ENCODE peak calls at places on chromosomes 2 and 18, in five cellular contexts. G is A549, J is foreskin keratinocyte, D is IMR-90, A is H9. Y is an unnamed sample.

GRCh38 chr2:72940786-72941185 is 23.5 kb downstream of the EMX1 start:
- DNase-seq in G (no peak), J (no peak), D (peak), A (no peak), Y (no peak)

GRCh38 chr18:43870626-43871025 is 593.3 kb upstream of the SYT4 start:
- DNase-seq in G (no peak), J (no peak), D (no peak), A (no peak), Y (no peak)

GRCh38 chr18:22493940-22494339 is 76.2 kb upstream of the CTAGE1 start:
- DNase-seq in G (no peak), J (no peak), D (peak), A (no peak), Y (no peak)

GRCh38 chr18:3012306-3012919 is 531 bp downstream of the LPIN2 start:
- DNase-seq in G (peak), J (no peak), D (peak), A (peak), Y (no peak)

GRCh38 chr2:229071292-229071976 is 199.7 kb downstream of the PID1 start:
- DNase-seq in G (no peak), J (no peak), D (no peak), A (no peak), Y (no peak)

GRCh38 chr2:8438996-8439395 is 242.9 kb upstream of the ID2 start:
- DNase-seq in G (no peak), J (no peak), D (no peak), A (no peak), Y (no peak)

GRCh38 chr2:235480614-235481013 is 13.2 kb upstream of the AGAP1 start:
- DNase-seq in G (no peak), J (no peak), D (no peak), A (no peak), Y (no peak)

GRCh38 chr2:172282944-172283343 is 144.4 kb upstream of the ITGA6 start:
- DNase-seq in G (no peak), J (peak), D (peak), A (no peak), Y (no peak)

GRCh38 chr2:149219853-149220252 is 110.5 kb upstream of the LYPD6 start:
- DNase-seq in G (no peak), J (peak), D (no peak), A (no peak), Y (no peak)

GRCh38 chr2:162185833-162186232 is 33.8 kb upstream of the GCG start:
- DNase-seq in G (no peak), J (no peak), D (no peak), A (no peak), Y (no peak)

GRCh38 chr2:113233593-113234550 is 44.8 kb downstream of the PAX8 start:
- DNase-seq in G (peak), J (peak), D (peak), A (no peak), Y (no peak)
- TF ChIP-seq CTCF in G (no peak), J (peak), D (peak), A (no peak), Y (no peak)

GRCh38 chr2:219296142-219296541 is 13.1 kb downstream of the PTPRN start:
- DNase-seq in G (no peak), J (no peak), D (no peak), A (no peak), Y (no peak)

GRCh38 chr2:219298759-219299371 is 10.3 kb downstream of the PTPRN start:
- DNase-seq in G (peak), J (peak), D (peak), A (peak), Y (peak)

GRCh38 chr2:219299372-219299760 is 9.8 kb downstream of the PTPRN start:
- DNase-seq in G (no peak), J (no peak), D (no peak), A (no peak), Y (no peak)

GRCh38 chr2:219296631-219297391 is 12.4 kb downstream of the PTPRN start:
- DNase-seq in G (no peak), J (no peak), D (no peak), A (no peak), Y (no peak)

DNA sequence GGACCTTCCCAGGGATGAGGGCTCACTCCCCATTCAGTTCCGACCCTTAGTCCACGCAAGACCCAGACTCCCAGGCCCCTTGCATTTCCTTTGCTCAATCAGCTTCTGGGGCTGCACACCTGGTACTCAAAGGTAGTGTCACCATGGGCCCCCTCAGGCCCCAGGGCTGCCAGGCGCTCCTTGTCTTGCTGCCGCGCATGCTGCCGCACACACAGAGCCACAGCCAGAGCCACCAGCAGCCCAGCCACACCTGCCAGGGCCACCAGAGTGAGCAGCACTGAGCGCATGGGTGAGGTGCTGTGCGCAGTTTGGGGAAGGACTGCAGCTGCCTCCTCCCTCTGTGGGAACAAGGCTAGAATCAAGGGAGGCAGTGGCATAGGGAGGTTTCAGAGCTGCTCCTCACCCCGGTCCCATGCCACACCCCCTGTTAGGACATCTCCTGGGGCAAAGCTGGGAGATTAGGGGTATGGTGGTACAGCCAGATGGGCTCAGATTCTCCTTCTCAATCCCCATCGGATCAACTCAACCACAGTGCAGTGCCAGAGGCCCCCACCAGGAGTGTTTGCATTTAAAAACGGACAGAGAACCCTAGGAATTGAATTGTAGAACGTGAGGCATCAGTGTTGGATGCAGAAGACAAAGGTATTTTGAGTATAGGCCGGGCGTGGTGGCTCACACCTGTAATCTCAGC is 11.3 kb downstream of the PTPRN start:
- DNase-seq in G (no peak), J (no peak), D (no peak), A (no peak), Y (no peak)
- TF ChIP-seq CTCF in G (no peak), J (no peak), D (peak), A (no peak), Y (no peak)

GRCh38 chr2:64021578-64021977 is 2.4 kb upstream of the VPS54 start:
- DNase-seq in G (peak), J (no peak), D (peak), A (no peak), Y (no peak)

GRCh38 chr2:64019975-64020281 is 700 bp upstream of the VPS54 start:
- DNase-seq in G (no peak), J (peak), D (no peak), A (no peak), Y (no peak)

GRCh38 chr2:64025741-64026140 is 6.5 kb upstream of the VPS54 start:
- DNase-seq in G (no peak), J (no peak), D (no peak), A (no peak), Y (no peak)

GRCh38 chr2:64024259-64024949 is 5.2 kb upstream of the VPS54 start:
- DNase-seq in G (no peak), J (no peak), D (no peak), A (no peak), Y (no peak)

DNA sequence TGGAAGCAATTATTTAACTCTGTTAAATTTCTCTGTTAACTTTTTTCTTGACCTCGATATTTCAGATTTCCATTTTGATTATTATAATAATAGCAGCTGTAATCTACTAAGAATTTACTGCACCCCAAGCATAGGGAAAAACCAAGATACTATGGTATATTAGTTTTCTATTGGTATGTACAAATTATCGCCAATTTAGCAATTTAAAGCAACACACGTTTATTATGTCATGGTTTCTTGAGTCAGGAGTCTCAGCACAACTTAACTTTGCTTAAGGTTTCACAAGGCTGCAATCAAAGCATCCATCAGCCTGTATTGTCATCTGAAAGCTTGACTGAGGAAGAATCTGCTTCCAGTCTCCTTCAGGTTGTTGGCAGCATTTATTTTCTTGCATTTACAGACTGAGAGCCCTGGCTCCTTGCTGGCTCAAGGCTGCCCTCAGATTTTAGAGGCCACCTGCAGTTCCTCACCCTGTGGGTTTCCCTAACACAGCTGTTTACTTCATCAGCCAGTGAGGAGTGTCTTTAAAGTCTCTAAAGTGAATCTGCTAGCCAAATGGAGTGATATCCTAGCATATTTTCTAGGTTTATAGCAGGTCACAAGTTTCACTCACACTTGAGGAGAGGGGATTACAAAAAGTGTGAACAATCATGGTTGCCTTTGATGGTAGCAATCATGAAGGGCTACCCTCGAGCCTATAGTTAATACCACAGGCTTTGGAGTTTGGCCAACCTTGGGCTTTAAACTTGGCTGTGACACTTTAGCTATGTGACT is 4.4 kb upstream of the VPS54 start:
- DNase-seq in G (peak), J (no peak), D (no peak), A (peak), Y (no peak)
- TF ChIP-seq CTCF in G (no peak), J (no peak), D (no peak), A (peak), Y (no peak)

GRCh38 chr18:49842656-49843055 is 29.3 kb upstream of the ACAA2 start:
- DNase-seq in G (no peak), J (no peak), D (no peak), A (no peak), Y (no peak)

GRCh38 chr18:49845629-49846252 is 32.4 kb upstream of the ACAA2 start:
- DNase-seq in G (no peak), J (no peak), D (no peak), A (no peak), Y (no peak)

GRCh38 chr18:49843131-49843530 is 29.8 kb upstream of the ACAA2 start:
- DNase-seq in G (no peak), J (no peak), D (no peak), A (no peak), Y (no peak)

GRCh38 chr18:49844903-49845302 is 31.6 kb upstream of the ACAA2 start:
- DNase-seq in G (no peak), J (no peak), D (no peak), A (no peak), Y (no peak)

GRCh38 chr18:49843778-49844625 is 30.7 kb upstream of the ACAA2 start:
- DNase-seq in G (no peak), J (no peak), D (no peak), A (no peak), Y (no peak)
- TF ChIP-seq CTCF in G (no peak), J (no peak), D (no peak), A (peak), Y (no peak)

GRCh38 chr18:476368-476767 is 24.1 kb downstream of the COLEC12 start:
- DNase-seq in G (no peak), J (no peak), D (no peak), A (no peak), Y (no peak)

GRCh38 chr18:474416-474815 is 26.1 kb downstream of the COLEC12 start:
- DNase-seq in G (no peak), J (no peak), D (no peak), A (no peak), Y (no peak)

GRCh38 chr18:475202-475624 is 25.3 kb downstream of the COLEC12 start:
- DNase-seq in G (no peak), J (no peak), D (peak), A (peak), Y (no peak)

GRCh38 chr18:478679-479078 is 21.8 kb downstream of the COLEC12 start:
- DNase-seq in G (no peak), J (no peak), D (peak), A (no peak), Y (no peak)

DNA sequence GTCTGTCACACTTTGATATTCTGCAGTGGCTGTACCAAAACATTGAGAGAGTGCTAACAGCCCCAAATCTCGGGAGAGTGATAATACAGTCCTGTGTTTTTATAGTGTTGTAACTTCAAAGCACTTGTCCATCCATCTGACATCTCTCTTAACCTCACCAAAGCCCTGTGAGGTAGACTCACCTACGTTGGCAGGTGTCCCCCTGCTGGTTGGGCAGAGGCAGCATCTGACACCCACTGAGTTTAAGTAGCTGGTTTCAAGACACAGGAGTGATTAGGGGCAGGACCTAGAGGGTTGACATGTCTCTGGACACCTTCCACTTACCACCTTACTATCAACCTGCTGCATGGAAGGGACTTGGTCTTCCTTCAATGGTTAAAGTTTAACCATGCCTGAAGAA is 22.9 kb downstream of the COLEC12 start:
- DNase-seq in G (peak), J (no peak), D (no peak), A (peak), Y (peak)
- TF ChIP-seq CTCF in G (no peak), J (peak), D (no peak), A (peak), Y (peak)